ENCODE peak calls at places on chromosome 22, in five cellular contexts. One of them, this sample, is unnamed.

GRCh38 chr22:30404307-30404706 is 7.5 kb downstream of the SEC14L2 start:
- DNase-seq in lower lobe of right lung: no peak
- DNase-seq in cardiac fibroblast: no peak
- DNase-seq in transverse colon: no peak
- DNase-seq in heart left ventricle: no peak
- DNase-seq in this sample: no peak

GRCh38 chr22:46971141-46971775 is 208.8 kb downstream of the TBC1D22A start:
- DNase-seq in lower lobe of right lung: no peak
- DNase-seq in cardiac fibroblast: peak; percentile 84
- DNase-seq in transverse colon: no peak
- DNase-seq in heart left ventricle: peak; percentile 54
- DNase-seq in this sample: no peak

GRCh38 chr22:35150163-35151107 is 84.5 kb downstream of the ISX start:
- DNase-seq in lower lobe of right lung: peak; percentile 56
- DNase-seq in cardiac fibroblast: peak; percentile 57
- DNase-seq in transverse colon: peak; percentile 73
- DNase-seq in heart left ventricle: peak; percentile 59
- DNase-seq in this sample: no peak

GRCh38 chr22:43090130-43090789 is 1.1 kb upstream of the TTLL1 start:
- DNase-seq in lower lobe of right lung: peak; percentile 62
- DNase-seq in cardiac fibroblast: peak; percentile 87
- DNase-seq in transverse colon: peak; percentile 47
- DNase-seq in heart left ventricle: peak; percentile 59
- DNase-seq in this sample: no peak

GRCh38 chr22:28801845-28802594 is 1.7 kb upstream of the XBP1 start:
- DNase-seq in lower lobe of right lung: no peak
- DNase-seq in cardiac fibroblast: no peak
- DNase-seq in transverse colon: peak; percentile 38
- DNase-seq in heart left ventricle: no peak
- DNase-seq in this sample: no peak

GRCh38 chr22:47788461-47788860 is 1026.0 kb downstream of the TBC1D22A start:
- DNase-seq in lower lobe of right lung: no peak
- DNase-seq in cardiac fibroblast: no peak
- DNase-seq in transverse colon: no peak
- DNase-seq in heart left ventricle: no peak
- DNase-seq in this sample: peak; percentile 66

GRCh38 chr22:48753752-48754517 is 1073.7 kb downstream of the BRD1 start:
- DNase-seq in lower lobe of right lung: no peak
- DNase-seq in cardiac fibroblast: no peak
- DNase-seq in transverse colon: no peak
- DNase-seq in heart left ventricle: no peak
- DNase-seq in this sample: peak; percentile 87

GRCh38 chr22:36599771-36600170 is 70.8 kb upstream of the EIF3D start:
- DNase-seq in lower lobe of right lung: no peak
- DNase-seq in cardiac fibroblast: no peak
- DNase-seq in transverse colon: no peak
- DNase-seq in heart left ventricle: no peak
- DNase-seq in this sample: no peak

GRCh38 chr22:30574095-30574981 is at the start of gene GAL3ST1:
- DNase-seq in lower lobe of right lung: no peak
- DNase-seq in cardiac fibroblast: no peak
- DNase-seq in transverse colon: peak; percentile 66
- DNase-seq in heart left ventricle: no peak
- DNase-seq in this sample: no peak

DNA sequence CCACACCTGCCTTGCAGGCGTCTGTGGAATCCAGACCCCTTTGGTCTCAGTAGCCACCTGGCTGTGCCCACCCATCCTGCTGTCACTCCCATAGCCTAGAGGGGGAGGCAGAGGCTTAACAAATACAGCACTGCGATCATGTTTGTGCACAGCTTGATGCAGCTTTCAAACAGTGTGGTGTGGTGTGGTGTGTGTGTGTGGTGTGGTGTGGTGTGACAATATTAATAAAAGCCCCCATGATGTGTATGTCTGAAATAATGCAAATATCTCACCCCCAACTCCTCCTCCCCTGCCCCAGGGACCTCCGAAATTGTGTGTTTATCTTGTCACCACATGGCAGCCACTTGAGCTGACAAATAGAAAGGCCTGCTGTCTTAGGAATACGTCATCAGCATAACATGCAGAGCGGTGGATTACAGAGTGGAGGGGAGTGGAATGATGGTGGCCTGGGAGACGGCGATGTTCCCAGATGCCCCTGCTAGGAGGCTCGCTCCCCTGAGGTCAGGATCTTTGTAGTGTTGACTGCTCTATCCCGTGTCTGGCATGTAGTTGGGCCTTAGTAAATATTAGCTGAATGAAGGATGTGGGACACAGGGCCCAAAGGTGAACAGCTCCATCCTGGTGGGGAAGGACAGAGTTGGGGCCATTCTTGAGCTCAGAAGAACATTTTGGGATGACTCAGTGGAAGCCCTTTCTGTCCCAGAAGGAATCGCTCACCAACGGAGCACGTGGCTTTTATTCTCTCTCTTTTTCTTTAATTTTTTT is 2.8 kb downstream of the PDXP start:
- DNase-seq in lower lobe of right lung: no peak
- DNase-seq in cardiac fibroblast: peak; percentile 70
- DNase-seq in transverse colon: no peak
- DNase-seq in heart left ventricle: no peak
- DNase-seq in this sample: no peak
- TF ChIP-seq CTCF in lower lobe of right lung: peak; percentile 32
- TF ChIP-seq CTCF in cardiac fibroblast: peak; percentile 49
- TF ChIP-seq CTCF in transverse colon: peak; percentile 28
- TF ChIP-seq CTCF in heart left ventricle: peak; percentile 32
- TF ChIP-seq CTCF in this sample: peak; percentile 50

GRCh38 chr22:44357962-44358553 is 45.3 kb upstream of the SHISAL1 start:
- DNase-seq in lower lobe of right lung: peak; percentile 38
- DNase-seq in cardiac fibroblast: no peak
- DNase-seq in transverse colon: peak; percentile 19
- DNase-seq in heart left ventricle: peak; percentile 49
- DNase-seq in this sample: no peak
- TF ChIP-seq CTCF in lower lobe of right lung: no peak
- TF ChIP-seq CTCF in cardiac fibroblast: no peak
- TF ChIP-seq CTCF in transverse colon: no peak
- TF ChIP-seq CTCF in heart left ventricle: no peak
- TF ChIP-seq CTCF in this sample: peak; percentile 10

DNA sequence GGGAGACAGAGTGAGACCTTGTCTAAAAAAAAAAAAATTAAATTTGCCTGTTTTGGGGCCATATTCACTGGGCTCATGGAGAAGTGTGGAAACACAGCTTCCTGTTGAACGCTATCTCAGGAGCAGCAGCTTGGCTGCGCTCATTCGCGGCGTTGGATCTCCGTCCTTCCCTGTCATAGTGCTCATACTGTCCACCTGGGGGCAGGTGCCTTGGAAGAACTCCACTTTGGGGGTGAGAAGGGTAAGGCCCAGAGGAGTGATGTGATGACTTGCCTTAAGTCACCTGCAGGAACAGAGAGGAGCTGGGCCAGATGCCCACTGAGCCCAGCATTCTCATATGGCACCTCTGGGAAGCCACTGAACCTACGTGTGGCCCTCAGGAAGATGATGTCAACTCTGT is 82.8 kb downstream of the CABIN1 start:
- DNase-seq in lower lobe of right lung: no peak
- DNase-seq in cardiac fibroblast: no peak
- DNase-seq in transverse colon: no peak
- DNase-seq in heart left ventricle: no peak
- DNase-seq in this sample: no peak
- TF ChIP-seq CTCF in lower lobe of right lung: no peak
- TF ChIP-seq CTCF in cardiac fibroblast: no peak
- TF ChIP-seq CTCF in transverse colon: no peak
- TF ChIP-seq CTCF in heart left ventricle: no peak
- TF ChIP-seq CTCF in this sample: no peak

GRCh38 chr22:32660292-32660691 is 141.2 kb upstream of the TIMP3 start:
- DNase-seq in lower lobe of right lung: peak; percentile 69
- DNase-seq in cardiac fibroblast: peak; percentile 67
- DNase-seq in transverse colon: peak; percentile 69
- DNase-seq in heart left ventricle: peak; percentile 73
- DNase-seq in this sample: no peak
- TF ChIP-seq CTCF in lower lobe of right lung: peak; percentile 78
- TF ChIP-seq CTCF in cardiac fibroblast: peak; percentile 74
- TF ChIP-seq CTCF in transverse colon: peak; percentile 73
- TF ChIP-seq CTCF in heart left ventricle: peak; percentile 71
- TF ChIP-seq CTCF in this sample: peak; percentile 78

GRCh38 chr22:20786048-20786447 is 12.1 kb downstream of the SERPIND1 start:
- DNase-seq in lower lobe of right lung: no peak
- DNase-seq in cardiac fibroblast: no peak
- DNase-seq in transverse colon: no peak
- DNase-seq in heart left ventricle: no peak
- DNase-seq in this sample: no peak

GRCh38 chr22:20787746-20788626 is 14.1 kb downstream of the SERPIND1 start:
- DNase-seq in lower lobe of right lung: no peak
- DNase-seq in cardiac fibroblast: no peak
- DNase-seq in transverse colon: no peak
- DNase-seq in heart left ventricle: no peak
- DNase-seq in this sample: no peak

GRCh38 chr22:20785415-20785814 is 11.5 kb downstream of the SERPIND1 start:
- DNase-seq in lower lobe of right lung: no peak
- DNase-seq in cardiac fibroblast: no peak
- DNase-seq in transverse colon: no peak
- DNase-seq in heart left ventricle: no peak
- DNase-seq in this sample: no peak

GRCh38 chr22:20787223-20787622 is 13.3 kb downstream of the SERPIND1 start:
- DNase-seq in lower lobe of right lung: no peak
- DNase-seq in cardiac fibroblast: no peak
- DNase-seq in transverse colon: no peak
- DNase-seq in heart left ventricle: no peak
- DNase-seq in this sample: no peak

DNA sequence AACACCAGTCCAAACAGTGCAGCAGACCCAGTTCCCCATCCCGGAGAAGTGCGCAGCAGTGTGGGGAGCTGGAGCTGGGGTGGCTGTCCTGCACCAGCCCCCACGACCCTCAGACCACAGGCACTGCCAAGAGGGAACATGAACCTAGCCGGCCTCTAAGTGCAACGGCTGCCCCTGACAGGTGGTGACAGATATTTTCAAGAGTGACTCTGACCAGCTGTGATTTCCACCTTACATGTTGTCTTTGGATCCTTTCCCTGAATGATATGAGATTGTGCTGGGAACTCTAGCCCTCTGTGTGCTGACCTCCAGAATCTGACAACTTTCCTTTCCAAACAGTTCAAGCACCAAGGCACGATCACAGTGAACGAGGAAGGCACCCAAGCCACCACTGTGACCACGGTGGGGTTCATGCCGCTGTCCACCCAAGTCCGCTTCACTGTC is 12.6 kb downstream of the SERPIND1 start:
- DNase-seq in lower lobe of right lung: no peak
- DNase-seq in cardiac fibroblast: no peak
- DNase-seq in transverse colon: no peak
- DNase-seq in heart left ventricle: peak; percentile 53
- DNase-seq in this sample: no peak
- TF ChIP-seq CTCF in lower lobe of right lung: no peak
- TF ChIP-seq CTCF in cardiac fibroblast: no peak
- TF ChIP-seq CTCF in transverse colon: no peak
- TF ChIP-seq CTCF in heart left ventricle: no peak
- TF ChIP-seq CTCF in this sample: no peak

GRCh38 chr22:26502688-26503561 is 9.3 kb downstream of the TFIP11 start:
- DNase-seq in lower lobe of right lung: no peak
- DNase-seq in cardiac fibroblast: peak; percentile 52
- DNase-seq in transverse colon: peak; percentile 55
- DNase-seq in heart left ventricle: peak; percentile 45
- DNase-seq in this sample: no peak
- TF ChIP-seq CTCF in lower lobe of right lung: peak; percentile 54
- TF ChIP-seq CTCF in cardiac fibroblast: peak; percentile 65
- TF ChIP-seq CTCF in transverse colon: peak; percentile 28
- TF ChIP-seq CTCF in heart left ventricle: peak; percentile 52
- TF ChIP-seq CTCF in this sample: no peak

GRCh38 chr22:26937213-26937612 is 279.8 kb downstream of the MIAT start:
- DNase-seq in lower lobe of right lung: no peak
- DNase-seq in cardiac fibroblast: no peak
- DNase-seq in transverse colon: no peak
- DNase-seq in heart left ventricle: no peak
- DNase-seq in this sample: no peak
- TF ChIP-seq CTCF in lower lobe of right lung: no peak
- TF ChIP-seq CTCF in cardiac fibroblast: peak; percentile 15
- TF ChIP-seq CTCF in transverse colon: no peak
- TF ChIP-seq CTCF in heart left ventricle: no peak
- TF ChIP-seq CTCF in this sample: no peak

DNA sequence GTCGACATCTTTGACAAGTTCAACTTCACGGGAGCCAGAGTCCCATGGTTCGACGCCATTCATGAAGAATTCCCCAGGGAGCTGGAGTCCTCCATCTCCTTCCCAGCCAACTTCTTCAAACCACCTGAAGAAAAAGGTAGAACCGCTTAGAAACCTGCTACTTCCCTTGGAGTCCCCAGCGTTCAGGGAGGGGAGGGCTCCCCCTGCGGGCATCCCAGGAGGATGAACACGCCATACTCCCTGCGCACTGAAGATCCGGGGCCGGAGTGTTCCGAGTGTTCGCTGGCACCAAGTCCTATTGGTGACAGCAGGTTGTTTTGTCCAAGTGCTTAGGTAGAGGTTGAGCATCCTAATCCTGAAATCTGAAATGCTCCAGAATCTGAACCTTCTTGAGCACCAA is 51.7 kb upstream of the PRODH start:
- DNase-seq in lower lobe of right lung: no peak
- DNase-seq in cardiac fibroblast: no peak
- DNase-seq in transverse colon: no peak
- DNase-seq in heart left ventricle: no peak
- DNase-seq in this sample: no peak
- TF ChIP-seq CTCF in lower lobe of right lung: no peak
- TF ChIP-seq CTCF in cardiac fibroblast: peak; percentile 41
- TF ChIP-seq CTCF in transverse colon: peak; percentile 25
- TF ChIP-seq CTCF in heart left ventricle: peak; percentile 26
- TF ChIP-seq CTCF in this sample: no peak

GRCh38 chr22:41513391-41513790 is 30.9 kb downstream of the POLR3H start:
- DNase-seq in lower lobe of right lung: no peak
- DNase-seq in cardiac fibroblast: no peak
- DNase-seq in transverse colon: no peak
- DNase-seq in heart left ventricle: no peak
- DNase-seq in this sample: no peak

GRCh38 chr22:41521166-41521565 is 23.1 kb downstream of the POLR3H start:
- DNase-seq in lower lobe of right lung: no peak
- DNase-seq in cardiac fibroblast: no peak
- DNase-seq in transverse colon: no peak
- DNase-seq in heart left ventricle: no peak
- DNase-seq in this sample: no peak

GRCh38 chr22:41517172-41518047 is 26.9 kb downstream of the POLR3H start:
- DNase-seq in lower lobe of right lung: no peak
- DNase-seq in cardiac fibroblast: peak; percentile 71
- DNase-seq in transverse colon: peak; percentile 81
- DNase-seq in heart left ventricle: no peak
- DNase-seq in this sample: peak; percentile 94

GRCh38 chr22:41516462-41516861 is 27.8 kb downstream of the POLR3H start:
- DNase-seq in lower lobe of right lung: no peak
- DNase-seq in cardiac fibroblast: no peak
- DNase-seq in transverse colon: no peak
- DNase-seq in heart left ventricle: no peak
- DNase-seq in this sample: no peak

GRCh38 chr22:41518048-41518347 is 26.3 kb downstream of the POLR3H start:
- DNase-seq in lower lobe of right lung: no peak
- DNase-seq in cardiac fibroblast: no peak
- DNase-seq in transverse colon: no peak
- DNase-seq in heart left ventricle: no peak
- DNase-seq in this sample: no peak
- TF ChIP-seq CTCF in lower lobe of right lung: no peak
- TF ChIP-seq CTCF in cardiac fibroblast: no peak
- TF ChIP-seq CTCF in transverse colon: no peak
- TF ChIP-seq CTCF in heart left ventricle: no peak
- TF ChIP-seq CTCF in this sample: no peak

This sample was measured in esophagus muscularis mucosa.